ENCODE peak calls at places on chromosomes 13 and 19, in four cellular contexts. One of them, this sample, is unnamed.

GRCh38 chr13:76832258-76832988 is 53.8 kb downstream of the KCTD12 start:
- DNase-seq in HTR-8/SVneo: no peak
- DNase-seq in activated CD8-positive, alpha-beta T cell treated with anti-CD3 and anti-CD28 coated beads, Interleukin-2, amount 10 ng/mL, durations not matched to agents 7 days and 5 days: no peak
- DNase-seq in iPS-NIHi11: no peak
- DNase-seq in this sample: no peak

GRCh38 chr19:17243854-17244617 is 1.7 kb downstream of the NR2F6 start:
- DNase-seq in activated CD8-positive, alpha-beta T cell treated with anti-CD3 and anti-CD28 coated beads, Interleukin-2, amount 10 ng/mL, durations not matched to agents 7 days and 5 days: no peak
- DNase-seq in iPS-NIHi11: no peak
- DNase-seq in HTR-8/SVneo: no peak
- DNase-seq in this sample: no peak

GRCh38 chr13:44051923-44052322 is 172.2 kb downstream of the LACC1 start:
- DNase-seq in HTR-8/SVneo: no peak
- DNase-seq in activated CD8-positive, alpha-beta T cell treated with anti-CD3 and anti-CD28 coated beads, Interleukin-2, amount 10 ng/mL, durations not matched to agents 7 days and 5 days: no peak
- DNase-seq in iPS-NIHi11: no peak
- DNase-seq in this sample: no peak

GRCh38 chr19:45245334-45245787 is at the start of gene EXOC3L2:
- DNase-seq in HTR-8/SVneo: no peak
- DNase-seq in activated CD8-positive, alpha-beta T cell treated with anti-CD3 and anti-CD28 coated beads, Interleukin-2, amount 10 ng/mL, durations not matched to agents 7 days and 5 days: no peak
- DNase-seq in iPS-NIHi11: peak
- DNase-seq in this sample: no peak

GRCh38 chr19:3565177-3565576 is 7.6 kb upstream of the HMG20B start:
- DNase-seq in activated CD8-positive, alpha-beta T cell treated with anti-CD3 and anti-CD28 coated beads, Interleukin-2, amount 10 ng/mL, durations not matched to agents 7 days and 5 days: no peak
- DNase-seq in iPS-NIHi11: no peak
- DNase-seq in HTR-8/SVneo: peak
- DNase-seq in this sample: no peak

GRCh38 chr13:45048890-45049407 is 59.6 kb downstream of the GPALPP1 start:
- DNase-seq in HTR-8/SVneo: no peak
- DNase-seq in activated CD8-positive, alpha-beta T cell treated with anti-CD3 and anti-CD28 coated beads, Interleukin-2, amount 10 ng/mL, durations not matched to agents 7 days and 5 days: no peak
- DNase-seq in iPS-NIHi11: no peak
- DNase-seq in this sample: no peak

GRCh38 chr13:48797127-48797526 is 143.4 kb downstream of the CYSLTR2 start:
- DNase-seq in activated CD8-positive, alpha-beta T cell treated with anti-CD3 and anti-CD28 coated beads, Interleukin-2, amount 10 ng/mL, durations not matched to agents 7 days and 5 days: no peak
- DNase-seq in HTR-8/SVneo: no peak
- DNase-seq in iPS-NIHi11: no peak
- DNase-seq in this sample: no peak

GRCh38 chr13:83221256-83221655 is 661.0 kb downstream of the SLITRK1 start:
- DNase-seq in activated CD8-positive, alpha-beta T cell treated with anti-CD3 and anti-CD28 coated beads, Interleukin-2, amount 10 ng/mL, durations not matched to agents 7 days and 5 days: no peak
- DNase-seq in iPS-NIHi11: no peak
- DNase-seq in HTR-8/SVneo: no peak
- DNase-seq in this sample: no peak

GRCh38 chr13:48533986-48534600 is 1.2 kb upstream of the RCBTB2 start:
- DNase-seq in HTR-8/SVneo: no peak
- DNase-seq in iPS-NIHi11: no peak
- DNase-seq in activated CD8-positive, alpha-beta T cell treated with anti-CD3 and anti-CD28 coated beads, Interleukin-2, amount 10 ng/mL, durations not matched to agents 7 days and 5 days: no peak
- DNase-seq in this sample: peak

GRCh38 chr19:35017507-35017906 is 12.8 kb upstream of the SCN1B start:
- DNase-seq in activated CD8-positive, alpha-beta T cell treated with anti-CD3 and anti-CD28 coated beads, Interleukin-2, amount 10 ng/mL, durations not matched to agents 7 days and 5 days: no peak
- DNase-seq in HTR-8/SVneo: no peak
- DNase-seq in iPS-NIHi11: no peak
- DNase-seq in this sample: no peak

GRCh38 chr19:2273356-2274184 is 8.4 kb downstream of the PEAK3 start:
- DNase-seq in activated CD8-positive, alpha-beta T cell treated with anti-CD3 and anti-CD28 coated beads, Interleukin-2, amount 10 ng/mL, durations not matched to agents 7 days and 5 days: peak
- DNase-seq in HTR-8/SVneo: peak
- DNase-seq in iPS-NIHi11: peak
- DNase-seq in this sample: peak

GRCh38 chr19:35061583-35062373 is 20.3 kb downstream of the HPN start:
- DNase-seq in activated CD8-positive, alpha-beta T cell treated with anti-CD3 and anti-CD28 coated beads, Interleukin-2, amount 10 ng/mL, durations not matched to agents 7 days and 5 days: no peak
- DNase-seq in iPS-NIHi11: no peak
- DNase-seq in HTR-8/SVneo: no peak
- DNase-seq in this sample: no peak

GRCh38 chr19:35781650-35782049 is 6.3 kb downstream of the ARHGAP33 start:
- DNase-seq in iPS-NIHi11: no peak
- DNase-seq in HTR-8/SVneo: no peak
- DNase-seq in activated CD8-positive, alpha-beta T cell treated with anti-CD3 and anti-CD28 coated beads, Interleukin-2, amount 10 ng/mL, durations not matched to agents 7 days and 5 days: no peak
- DNase-seq in this sample: no peak

GRCh38 chr19:8593931-8594330 is 16.6 kb downstream of the ADAMTS10 start:
- DNase-seq in activated CD8-positive, alpha-beta T cell treated with anti-CD3 and anti-CD28 coated beads, Interleukin-2, amount 10 ng/mL, durations not matched to agents 7 days and 5 days: no peak
- DNase-seq in iPS-NIHi11: no peak
- DNase-seq in HTR-8/SVneo: no peak
- DNase-seq in this sample: no peak

GRCh38 chr19:19627716-19628498 is at the start of gene LPAR2:
- DNase-seq in iPS-NIHi11: peak
- DNase-seq in HTR-8/SVneo: no peak
- DNase-seq in activated CD8-positive, alpha-beta T cell treated with anti-CD3 and anti-CD28 coated beads, Interleukin-2, amount 10 ng/mL, durations not matched to agents 7 days and 5 days: peak
- DNase-seq in this sample: peak

GRCh38 chr13:51844862-51845573 is at the start of gene TMEM272:
- DNase-seq in activated CD8-positive, alpha-beta T cell treated with anti-CD3 and anti-CD28 coated beads, Interleukin-2, amount 10 ng/mL, durations not matched to agents 7 days and 5 days: peak
- DNase-seq in HTR-8/SVneo: peak
- DNase-seq in iPS-NIHi11: peak
- DNase-seq in this sample: peak

GRCh38 chr13:87821512-87821911 is 150.3 kb downstream of the SLITRK5 start:
- DNase-seq in activated CD8-positive, alpha-beta T cell treated with anti-CD3 and anti-CD28 coated beads, Interleukin-2, amount 10 ng/mL, durations not matched to agents 7 days and 5 days: no peak
- DNase-seq in iPS-NIHi11: no peak
- DNase-seq in HTR-8/SVneo: no peak
- DNase-seq in this sample: no peak

GRCh38 chr19:6276447-6276846 is 3.3 kb downstream of the MLLT1 start:
- DNase-seq in HTR-8/SVneo: no peak
- DNase-seq in iPS-NIHi11: no peak
- DNase-seq in activated CD8-positive, alpha-beta T cell treated with anti-CD3 and anti-CD28 coated beads, Interleukin-2, amount 10 ng/mL, durations not matched to agents 7 days and 5 days: no peak
- DNase-seq in this sample: no peak

GRCh38 chr19:6700586-6701316 is 19.7 kb downstream of the C3 start:
- DNase-seq in HTR-8/SVneo: no peak
- DNase-seq in iPS-NIHi11: no peak
- DNase-seq in activated CD8-positive, alpha-beta T cell treated with anti-CD3 and anti-CD28 coated beads, Interleukin-2, amount 10 ng/mL, durations not matched to agents 7 days and 5 days: no peak
- DNase-seq in this sample: no peak

GRCh38 chr13:73891805-73892204 is 242.4 kb downstream of the KLF12 start:
- DNase-seq in iPS-NIHi11: no peak
- DNase-seq in HTR-8/SVneo: no peak
- DNase-seq in activated CD8-positive, alpha-beta T cell treated with anti-CD3 and anti-CD28 coated beads, Interleukin-2, amount 10 ng/mL, durations not matched to agents 7 days and 5 days: no peak
- DNase-seq in this sample: no peak

GRCh38 chr13:25803626-25804025 is 248.2 kb downstream of the SHISA2 start:
- DNase-seq in iPS-NIHi11: no peak
- DNase-seq in activated CD8-positive, alpha-beta T cell treated with anti-CD3 and anti-CD28 coated beads, Interleukin-2, amount 10 ng/mL, durations not matched to agents 7 days and 5 days: no peak
- DNase-seq in HTR-8/SVneo: no peak
- DNase-seq in this sample: no peak

GRCh38 chr19:46065486-46065885 is 24.7 kb upstream of the IGFL4 start:
- DNase-seq in HTR-8/SVneo: no peak
- DNase-seq in iPS-NIHi11: no peak
- DNase-seq in activated CD8-positive, alpha-beta T cell treated with anti-CD3 and anti-CD28 coated beads, Interleukin-2, amount 10 ng/mL, durations not matched to agents 7 days and 5 days: no peak
- DNase-seq in this sample: no peak

GRCh38 chr19:17902701-17903100 is 30.1 kb upstream of the CCDC124 start:
- DNase-seq in activated CD8-positive, alpha-beta T cell treated with anti-CD3 and anti-CD28 coated beads, Interleukin-2, amount 10 ng/mL, durations not matched to agents 7 days and 5 days: no peak
- DNase-seq in iPS-NIHi11: no peak
- DNase-seq in HTR-8/SVneo: peak
- DNase-seq in this sample: peak

GRCh38 chr13:23609414-23610186 is 39.4 kb downstream of the TNFRSF19 start:
- DNase-seq in HTR-8/SVneo: no peak
- DNase-seq in iPS-NIHi11: peak
- DNase-seq in activated CD8-positive, alpha-beta T cell treated with anti-CD3 and anti-CD28 coated beads, Interleukin-2, amount 10 ng/mL, durations not matched to agents 7 days and 5 days: no peak
- DNase-seq in this sample: no peak

This sample was measured in D341Med.